ENCODE peak calls at places on chromosomes 7 and 10, in six cellular contexts. L is hepatocyte, I is prostate gland, O is dorsolateral prefrontal cortex, S is uterus, N is bronchial epithelial cell. P is an unnamed sample.
A peak's percentile ranks its signal among the peaks of the same experiment; 100 is the strongest.

GRCh38 chr7:98619450-98620321 is 2.6 kb downstream of the NPTX2 start:
- DNase-seq in L (peak; percentile 21), I (no peak), O (no peak), S (no peak), N (no peak), P (no peak)

GRCh38 chr10:61779950-61780659 is 117.4 kb downstream of the CABCOCO1 start:
- DNase-seq in L (peak; percentile 61), I (no peak), O (no peak), S (peak; percentile 48), N (peak; percentile 99), P (peak; percentile 71)

GRCh38 chr7:85178531-85179298 is 8.1 kb downstream of the SEMA3D start:
- DNase-seq in L (no peak), I (no peak), O (no peak), S (no peak), N (no peak), P (no peak)

GRCh38 chr7:47413526-47414341 is 168.2 kb downstream of the TNS3 start:
- DNase-seq in L (no peak), I (no peak), O (no peak), S (peak; percentile 14), N (no peak), P (no peak)

GRCh38 chr7:114342431-114343181 is 72.0 kb upstream of the FOXP2 start:
- DNase-seq in L (no peak), I (no peak), O (no peak), S (no peak), N (no peak), P (no peak)

GRCh38 chr7:90111-91063 is 102.0 kb upstream of the FAM20C start:
- DNase-seq in L (peak; percentile 81), I (no peak), O (no peak), S (no peak), N (peak; percentile 35), P (peak; percentile 56)

GRCh38 chr7:77696643-77697534 is 630 bp downstream of the RSBN1L start:
- DNase-seq in L (peak; percentile 74), I (peak; percentile 63), O (peak; percentile 61), S (peak; percentile 49), N (peak; percentile 62), P (no peak)

GRCh38 chr10:132443605-132443997 is 46.6 kb downstream of the PWWP2B start:
- DNase-seq in L (peak; percentile 66), I (no peak), O (no peak), S (peak; percentile 73), N (peak; percentile 32), P (no peak)

GRCh38 chr10:71715026-71715425 is 4.6 kb downstream of the C10orf105 start:
- DNase-seq in L (no peak), I (no peak), O (no peak), S (no peak), N (no peak), P (no peak)

GRCh38 chr7:12062062-12062461 is 149.0 kb upstream of the TMEM106B start:
- DNase-seq in L (no peak), I (no peak), O (no peak), S (no peak), N (peak; percentile 5), P (no peak)

GRCh38 chr7:130273081-130273699 is 6.5 kb downstream of the CPA2 start:
- DNase-seq in L (peak; percentile 87), I (peak; percentile 35), O (no peak), S (peak; percentile 68), N (peak; percentile 60), P (no peak)

GRCh38 chr7:130356121-130356759 is 11.6 kb downstream of the CPA5 start:
- DNase-seq in L (peak; percentile 84), I (peak; percentile 26), O (no peak), S (peak; percentile 67), N (peak; percentile 94), P (peak; percentile 95)

GRCh38 chr10:62980697-62981495 is 152.2 kb upstream of the NRBF2 start:
- DNase-seq in L (no peak), I (no peak), O (no peak), S (no peak), N (peak; percentile 64), P (no peak)

GRCh38 chr7:21762469-21762868 is 183.2 kb downstream of the CDCA7L start:
- DNase-seq in L (no peak), I (no peak), O (no peak), S (no peak), N (no peak), P (no peak)

GRCh38 chr10:122407375-122408125 is 33.0 kb downstream of the PLEKHA1 start:
- DNase-seq in L (no peak), I (no peak), O (no peak), S (peak; percentile 28), N (no peak), P (no peak)

GRCh38 chr10:76727009-76727408 is 910.6 kb downstream of the KCNMA1 start:
- DNase-seq in L (no peak), I (no peak), O (no peak), S (no peak), N (no peak), P (no peak)

DNA sequence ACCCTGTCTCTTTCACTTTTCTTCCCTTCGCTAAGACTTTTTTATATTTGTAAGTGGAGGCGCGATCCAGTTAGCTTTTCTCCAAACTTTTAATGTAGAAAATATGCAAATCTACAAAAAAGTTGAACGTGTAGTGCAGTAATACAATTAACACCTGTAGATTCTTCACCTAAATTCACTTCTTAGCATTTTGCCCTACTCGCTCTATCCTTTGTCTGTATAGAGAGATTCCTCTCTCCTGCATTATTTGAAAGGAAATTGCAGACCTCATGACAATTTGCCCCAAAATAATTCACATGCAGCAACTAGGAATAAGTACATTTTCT is 21.4 kb downstream of the FGFBP3 start:
- DNase-seq in L (no peak), I (no peak), O (no peak), S (no peak), N (no peak), P (no peak)
- H3K4me3 ChIP-seq in L (peak overlapping the region; percentile 71), I (peak overlapping the region; percentile 18), O (peak overlapping the region; percentile 56), S (peak overlapping the region; percentile 50), N (peak overlapping the region; percentile 29), P (peak overlapping the region; percentile 64)

DNA sequence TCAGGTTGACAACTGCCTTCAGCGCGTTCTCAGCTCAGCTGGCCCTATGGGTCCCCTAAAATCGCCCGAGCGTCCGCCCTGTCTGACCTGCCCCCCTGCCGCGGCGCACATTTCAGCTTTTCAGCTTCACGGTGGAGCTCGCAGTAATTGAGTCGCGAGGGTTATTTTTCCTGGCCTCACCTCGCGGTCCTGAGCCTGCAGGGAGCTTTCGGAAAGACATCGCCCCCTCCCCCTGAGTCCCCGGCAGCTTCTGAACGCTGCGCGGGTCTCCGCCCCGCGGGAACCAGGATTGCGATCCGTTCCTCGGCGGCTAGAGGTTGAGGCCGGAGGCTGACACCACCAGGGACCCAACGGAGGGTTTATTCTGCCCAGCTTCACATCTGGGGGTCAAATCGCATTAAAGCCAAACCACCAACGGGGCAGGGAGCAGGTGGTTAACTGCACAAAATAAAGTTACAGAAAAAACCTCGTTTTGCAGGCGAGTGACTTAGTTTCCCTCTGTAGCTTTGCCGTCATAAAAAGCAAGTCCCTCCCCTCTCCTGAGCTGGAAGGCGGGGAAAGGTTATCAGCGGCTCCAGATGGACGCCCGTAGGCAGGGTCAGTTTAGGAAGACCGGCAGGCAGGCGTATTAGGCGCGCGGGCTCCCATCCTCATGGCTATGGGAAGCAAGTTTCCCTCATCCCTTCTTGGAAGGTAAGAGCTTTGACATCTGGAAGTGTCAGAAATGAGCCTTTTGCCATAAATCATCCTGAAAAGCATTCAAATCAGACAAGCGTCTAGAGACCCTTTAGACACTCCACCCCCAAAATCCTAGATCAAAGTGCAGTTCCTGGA is 10.9 kb downstream of the TWIST1 start:
- DNase-seq in L (no peak), I (no peak), O (no peak), S (no peak), N (no peak), P (no peak)
- H3K4me3 ChIP-seq in L (peak overlapping the region; percentile 24), I (peak overlapping the region; percentile 22), O (no peak overlapping the region), S (peak overlapping the region; percentile 39), N (no peak overlapping the region), P (peak overlapping the region; percentile 57)

GRCh38 chr10:95413608-95414007 is 122.8 kb upstream of the PDLIM1 start:
- DNase-seq in L (no peak), I (no peak), O (no peak), S (no peak), N (no peak), P (no peak)

GRCh38 chr10:95415631-95416031 is 124.8 kb upstream of the PDLIM1 start:
- DNase-seq in L (no peak), I (no peak), O (peak; percentile 50), S (no peak), N (no peak), P (no peak)

GRCh38 chr10:95416270-95416669 is 125.5 kb upstream of the PDLIM1 start:
- DNase-seq in L (no peak), I (no peak), O (no peak), S (no peak), N (no peak), P (no peak)

GRCh38 chr10:95414844-95415545 is 124.2 kb upstream of the PDLIM1 start:
- DNase-seq in L (no peak), I (no peak), O (peak; percentile 42), S (no peak), N (no peak), P (no peak)

DNA sequence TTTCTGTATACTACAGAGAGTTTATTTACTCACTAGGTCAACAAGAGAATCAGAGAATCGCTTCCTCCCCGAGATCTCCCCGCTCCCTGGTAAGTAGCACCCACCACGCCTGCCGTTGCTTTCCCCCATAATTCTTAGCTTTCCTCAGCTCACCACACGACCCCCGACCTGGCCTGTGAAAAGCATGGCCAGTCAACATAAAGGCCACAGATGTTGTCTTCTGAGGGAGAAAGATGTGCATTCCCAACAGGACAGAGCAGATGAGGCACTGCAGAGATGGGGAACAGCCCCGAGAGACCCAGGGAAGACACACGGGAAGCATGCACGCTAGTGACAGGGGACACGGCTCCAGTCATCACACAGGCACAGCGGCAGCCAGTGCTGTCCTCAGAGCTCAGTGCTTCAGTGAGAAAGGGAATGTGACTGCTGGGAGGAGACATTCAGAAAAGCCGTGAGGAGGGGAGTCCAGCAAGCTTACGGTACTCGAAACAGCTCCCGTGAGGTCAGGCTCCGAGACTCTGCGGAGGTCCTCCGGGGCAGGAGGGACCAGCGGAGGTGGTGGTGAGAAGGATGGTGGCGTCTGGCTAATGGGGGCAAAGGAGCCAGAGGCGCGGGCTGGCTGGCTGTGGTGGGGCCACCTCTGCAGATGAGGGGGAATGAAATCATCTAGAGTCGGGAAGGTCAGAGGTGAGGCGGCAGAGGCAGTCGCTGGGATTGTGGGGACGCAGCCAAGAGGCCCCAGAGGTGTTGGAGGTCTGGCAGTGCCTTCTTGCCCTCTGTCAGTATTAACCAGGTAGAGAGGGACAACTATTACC is 123.4 kb upstream of the PDLIM1 start:
- DNase-seq in L (no peak), I (no peak), O (no peak), S (no peak), N (no peak), P (no peak)
- H3K4me3 ChIP-seq in L (no peak overlapping the region), I (no peak overlapping the region), O (no peak overlapping the region), S (no peak overlapping the region), N (no peak overlapping the region), P (no peak overlapping the region)

DNA sequence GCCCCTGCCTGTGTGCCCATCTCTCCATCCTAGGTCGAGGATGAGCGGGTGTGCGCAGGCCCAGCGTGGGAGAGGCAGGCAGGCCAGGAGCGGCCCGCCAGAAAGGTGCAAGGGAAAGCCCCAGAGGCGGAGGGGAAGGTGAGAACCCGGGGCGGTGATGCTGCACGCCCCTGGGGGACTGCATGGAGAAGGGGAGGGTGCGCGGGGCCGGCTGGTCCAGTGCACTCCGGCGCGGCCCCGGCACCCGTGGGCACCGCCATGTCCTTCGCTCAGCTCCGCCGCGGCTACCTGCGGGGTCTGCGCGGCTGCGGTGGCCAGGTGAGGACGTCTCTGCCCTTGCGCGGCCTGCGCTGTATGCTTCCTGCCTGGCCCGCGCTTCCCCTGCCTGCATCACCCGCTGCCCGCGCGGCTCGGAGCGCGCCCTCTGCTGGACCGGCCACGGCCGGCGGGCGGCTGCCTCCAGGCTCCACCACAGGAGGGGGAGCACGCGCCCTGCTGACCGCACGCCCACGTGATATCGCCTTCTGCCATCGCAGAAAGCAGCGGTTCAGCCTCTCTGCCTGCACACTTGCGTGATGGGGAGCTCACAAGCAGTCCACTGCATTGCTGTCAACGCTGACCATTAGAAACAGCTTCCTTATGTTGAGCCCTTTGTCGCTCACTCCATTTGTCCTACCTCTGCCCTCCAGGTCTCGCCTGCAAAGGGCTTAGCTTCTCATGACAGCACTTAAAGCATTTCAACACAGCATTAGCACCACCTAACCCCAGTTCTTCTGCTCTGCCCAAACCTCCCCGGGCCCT is 73.9 kb downstream of the CXCL12 start:
- DNase-seq in L (peak; percentile 93), I (peak; percentile 62), O (peak; percentile 78), S (peak; percentile 86), N (no peak), P (no peak)
- H3K4me3 ChIP-seq in L (no peak overlapping the region), I (no peak overlapping the region), O (peak overlapping the region; percentile 51), S (peak overlapping the region; percentile 31), N (no peak overlapping the region), P (peak overlapping the region; percentile 23)

P was measured in AG04449.